ENCODE peak calls at places on chromosomes 12 and 14, in ten cellular contexts. One of them, this sample, is unnamed.

GRCh38 chr12:128449146-128449894 is 182.3 kb downstream of the TMEM132C start:
- DNase-seq in activated CD4-positive, alpha-beta T cell treated with anti-CD3 and anti-CD28 coated beads for 1 hour: no peak
- DNase-seq in kidney tubule cell: peak
- DNase-seq in activated naive CD4-positive, alpha-beta T cell: no peak
- DNase-seq in WTC11: no peak
- DNase-seq in COR-L47: peak
- DNase-seq in germinal center: no peak
- DNase-seq in LoVo: no peak
- DNase-seq in heart left ventricle: no peak
- DNase-seq in fibroblast of mammary gland: no peak
- DNase-seq in this sample: no peak

GRCh38 chr12:112577473-112578334 is 159.0 kb downstream of the PTPN11 start:
- DNase-seq in activated naive CD4-positive, alpha-beta T cell: no peak
- DNase-seq in heart left ventricle: no peak
- DNase-seq in germinal center: no peak
- DNase-seq in kidney tubule cell: no peak
- DNase-seq in LoVo: no peak
- DNase-seq in fibroblast of mammary gland: no peak
- DNase-seq in WTC11: peak
- DNase-seq in activated CD4-positive, alpha-beta T cell treated with anti-CD3 and anti-CD28 coated beads for 1 hour: no peak
- DNase-seq in COR-L47: no peak
- DNase-seq in this sample: no peak

GRCh38 chr12:127355061-127355820 is 911.7 kb upstream of the TMEM132C start:
- DNase-seq in heart left ventricle: no peak
- DNase-seq in germinal center: no peak
- DNase-seq in activated naive CD4-positive, alpha-beta T cell: no peak
- DNase-seq in WTC11: no peak
- DNase-seq in activated CD4-positive, alpha-beta T cell treated with anti-CD3 and anti-CD28 coated beads for 1 hour: no peak
- DNase-seq in LoVo: no peak
- DNase-seq in kidney tubule cell: peak
- DNase-seq in fibroblast of mammary gland: peak
- DNase-seq in COR-L47: no peak
- DNase-seq in this sample: peak

GRCh38 chr14:58077621-58078020 is 74.4 kb downstream of the ARMH4 start:
- DNase-seq in WTC11: no peak
- DNase-seq in fibroblast of mammary gland: peak
- DNase-seq in COR-L47: no peak
- DNase-seq in heart left ventricle: no peak
- DNase-seq in germinal center: no peak
- DNase-seq in LoVo: no peak
- DNase-seq in kidney tubule cell: peak
- DNase-seq in activated CD4-positive, alpha-beta T cell treated with anti-CD3 and anti-CD28 coated beads for 1 hour: no peak
- DNase-seq in activated naive CD4-positive, alpha-beta T cell: no peak
- DNase-seq in this sample: no peak

GRCh38 chr12:109308534-109309440 is at the start of gene FOXN4:
- DNase-seq in germinal center: no peak
- DNase-seq in COR-L47: no peak
- DNase-seq in kidney tubule cell: no peak
- DNase-seq in activated CD4-positive, alpha-beta T cell treated with anti-CD3 and anti-CD28 coated beads for 1 hour: no peak
- DNase-seq in activated naive CD4-positive, alpha-beta T cell: no peak
- DNase-seq in fibroblast of mammary gland: no peak
- DNase-seq in heart left ventricle: no peak
- DNase-seq in WTC11: peak
- DNase-seq in LoVo: no peak
- DNase-seq in this sample: no peak

GRCh38 chr14:23922545-23922944 is 31.0 kb upstream of the DHRS4 start:
- DNase-seq in activated CD4-positive, alpha-beta T cell treated with anti-CD3 and anti-CD28 coated beads for 1 hour: no peak
- DNase-seq in heart left ventricle: no peak
- DNase-seq in COR-L47: no peak
- DNase-seq in kidney tubule cell: no peak
- DNase-seq in fibroblast of mammary gland: no peak
- DNase-seq in LoVo: no peak
- DNase-seq in germinal center: no peak
- DNase-seq in activated naive CD4-positive, alpha-beta T cell: no peak
- DNase-seq in WTC11: no peak
- DNase-seq in this sample: no peak

GRCh38 chr12:24198070-24198469 is 248.6 kb upstream of the SOX5 start:
- DNase-seq in LoVo: no peak
- DNase-seq in kidney tubule cell: peak
- DNase-seq in fibroblast of mammary gland: peak
- DNase-seq in heart left ventricle: no peak
- DNase-seq in COR-L47: no peak
- DNase-seq in activated naive CD4-positive, alpha-beta T cell: no peak
- DNase-seq in germinal center: no peak
- DNase-seq in activated CD4-positive, alpha-beta T cell treated with anti-CD3 and anti-CD28 coated beads for 1 hour: no peak
- DNase-seq in WTC11: no peak
- DNase-seq in this sample: no peak

GRCh38 chr12:47819902-47820630 is at the start of gene HDAC7:
- DNase-seq in kidney tubule cell: peak
- DNase-seq in WTC11: peak
- DNase-seq in heart left ventricle: peak
- DNase-seq in germinal center: peak
- DNase-seq in activated CD4-positive, alpha-beta T cell treated with anti-CD3 and anti-CD28 coated beads for 1 hour: peak
- DNase-seq in activated naive CD4-positive, alpha-beta T cell: no peak
- DNase-seq in fibroblast of mammary gland: peak
- DNase-seq in LoVo: peak
- DNase-seq in COR-L47: peak
- DNase-seq in this sample: peak

GRCh38 chr12:128797119-128798118 is 26.3 kb downstream of the SLC15A4 start:
- DNase-seq in LoVo: no peak
- DNase-seq in WTC11: no peak
- DNase-seq in activated naive CD4-positive, alpha-beta T cell: no peak
- DNase-seq in activated CD4-positive, alpha-beta T cell treated with anti-CD3 and anti-CD28 coated beads for 1 hour: no peak
- DNase-seq in fibroblast of mammary gland: peak
- DNase-seq in COR-L47: no peak
- DNase-seq in heart left ventricle: peak
- DNase-seq in kidney tubule cell: no peak
- DNase-seq in germinal center: peak
- DNase-seq in this sample: no peak

GRCh38 chr14:105866841-105867321 is 340.5 kb downstream of the TMEM121 start:
- DNase-seq in WTC11: peak
- DNase-seq in heart left ventricle: peak
- DNase-seq in activated CD4-positive, alpha-beta T cell treated with anti-CD3 and anti-CD28 coated beads for 1 hour: peak
- DNase-seq in fibroblast of mammary gland: no peak
- DNase-seq in COR-L47: no peak
- DNase-seq in activated naive CD4-positive, alpha-beta T cell: no peak
- DNase-seq in germinal center: no peak
- DNase-seq in kidney tubule cell: no peak
- DNase-seq in LoVo: no peak
- DNase-seq in this sample: no peak

GRCh38 chr12:31476437-31476836 is 114.5 kb downstream of the DENND5B start:
- DNase-seq in germinal center: no peak
- DNase-seq in COR-L47: no peak
- DNase-seq in fibroblast of mammary gland: no peak
- DNase-seq in activated CD4-positive, alpha-beta T cell treated with anti-CD3 and anti-CD28 coated beads for 1 hour: no peak
- DNase-seq in activated naive CD4-positive, alpha-beta T cell: no peak
- DNase-seq in LoVo: no peak
- DNase-seq in kidney tubule cell: no peak
- DNase-seq in WTC11: no peak
- DNase-seq in heart left ventricle: no peak
- DNase-seq in this sample: no peak

GRCh38 chr12:52054838-52055741 is 3.8 kb downstream of the NR4A1 start:
- DNase-seq in COR-L47: no peak
- DNase-seq in germinal center: no peak
- DNase-seq in kidney tubule cell: no peak
- DNase-seq in WTC11: no peak
- DNase-seq in fibroblast of mammary gland: no peak
- DNase-seq in activated CD4-positive, alpha-beta T cell treated with anti-CD3 and anti-CD28 coated beads for 1 hour: peak
- DNase-seq in LoVo: no peak
- DNase-seq in activated naive CD4-positive, alpha-beta T cell: no peak
- DNase-seq in heart left ventricle: peak
- DNase-seq in this sample: no peak

GRCh38 chr12:65902504-65902903 is 78.2 kb downstream of the HMGA2 start:
- DNase-seq in COR-L47: no peak
- DNase-seq in germinal center: no peak
- DNase-seq in activated CD4-positive, alpha-beta T cell treated with anti-CD3 and anti-CD28 coated beads for 1 hour: no peak
- DNase-seq in WTC11: no peak
- DNase-seq in heart left ventricle: no peak
- DNase-seq in activated naive CD4-positive, alpha-beta T cell: no peak
- DNase-seq in fibroblast of mammary gland: peak
- DNase-seq in LoVo: no peak
- DNase-seq in kidney tubule cell: peak
- DNase-seq in this sample: peak

GRCh38 chr14:72466325-72466724 is 427.6 kb downstream of the DPF3 start:
- DNase-seq in activated naive CD4-positive, alpha-beta T cell: no peak
- DNase-seq in COR-L47: no peak
- DNase-seq in WTC11: no peak
- DNase-seq in activated CD4-positive, alpha-beta T cell treated with anti-CD3 and anti-CD28 coated beads for 1 hour: no peak
- DNase-seq in LoVo: no peak
- DNase-seq in kidney tubule cell: no peak
- DNase-seq in fibroblast of mammary gland: no peak
- DNase-seq in heart left ventricle: no peak
- DNase-seq in germinal center: no peak
- DNase-seq in this sample: no peak

GRCh38 chr14:105023791-105024480 is 3.1 kb upstream of the CDCA4 start:
- DNase-seq in heart left ventricle: no peak
- DNase-seq in COR-L47: no peak
- DNase-seq in WTC11: no peak
- DNase-seq in fibroblast of mammary gland: peak
- DNase-seq in germinal center: no peak
- DNase-seq in activated CD4-positive, alpha-beta T cell treated with anti-CD3 and anti-CD28 coated beads for 1 hour: no peak
- DNase-seq in activated naive CD4-positive, alpha-beta T cell: no peak
- DNase-seq in kidney tubule cell: peak
- DNase-seq in LoVo: no peak
- DNase-seq in this sample: no peak

GRCh38 chr14:76811561-76811960 is 1.1 kb downstream of the ANGEL1 start:
- DNase-seq in germinal center: no peak
- DNase-seq in kidney tubule cell: peak
- DNase-seq in COR-L47: no peak
- DNase-seq in activated CD4-positive, alpha-beta T cell treated with anti-CD3 and anti-CD28 coated beads for 1 hour: no peak
- DNase-seq in fibroblast of mammary gland: no peak
- DNase-seq in heart left ventricle: no peak
- DNase-seq in activated naive CD4-positive, alpha-beta T cell: no peak
- DNase-seq in LoVo: no peak
- DNase-seq in WTC11: no peak
- DNase-seq in this sample: peak

GRCh38 chr12:7369274-7369729 is 65.4 kb downstream of the ACSM4 start:
- DNase-seq in heart left ventricle: peak
- DNase-seq in COR-L47: no peak
- DNase-seq in kidney tubule cell: peak
- DNase-seq in activated naive CD4-positive, alpha-beta T cell: no peak
- DNase-seq in LoVo: peak
- DNase-seq in fibroblast of mammary gland: peak
- DNase-seq in activated CD4-positive, alpha-beta T cell treated with anti-CD3 and anti-CD28 coated beads for 1 hour: no peak
- DNase-seq in WTC11: no peak
- DNase-seq in germinal center: no peak
- DNase-seq in this sample: peak

This sample was measured in trophoblast cell.